ENCODE peak calls at places on chromosomes 16 and 17, in four cellular contexts. W is mesendoderm, J is IMR-90, U is fibroblast of lung. G is an unnamed sample. For H3K36me3, the result is how much of the 10 kb centered on the place peaks cover.

GRCh38 chr17:76219670-76220383 is 20.5 kb downstream of the RNF157 start:
- DNase-seq in U (no peak), J (no peak), W (no peak), G (no peak)

GRCh38 chr16:56102159-56102798 is 89.0 kb upstream of the GNAO1 start:
- DNase-seq in J (no peak), W (peak), U (no peak), G (peak)

GRCh38 chr17:44934745-44935105 is 12.8 kb downstream of the KIF18B start:
- DNase-seq in U (no peak), J (no peak), W (no peak), G (no peak)

GRCh38 chr16:64866026-64866425 is 255.8 kb downstream of the CDH11 start:
- DNase-seq in U (peak), J (peak), W (no peak), G (no peak)

GRCh38 chr16:61987474-61988012 is 48.7 kb downstream of the CDH8 start:
- DNase-seq in W (no peak), J (no peak), U (no peak), G (no peak)

GRCh38 chr17:35284955-35285354 is 42.1 kb downstream of the SLFN5 start:
- DNase-seq in J (no peak), W (no peak), U (no peak), G (no peak)

GRCh38 chr16:17177242-17177967 is 293.4 kb downstream of the XYLT1 start:
- DNase-seq in W (no peak), U (peak), J (peak), G (no peak)

GRCh38 chr16:59210955-59211541 is 476.9 kb upstream of the GOT2 start:
- DNase-seq in U (peak), W (peak), J (peak), G (peak)

GRCh38 chr17:80995131-80995530 is 3.5 kb downstream of the CHMP6 start:
- DNase-seq in J (no peak), U (no peak), W (no peak), G (no peak)

GRCh38 chr16:11047057-11047456 is 102.7 kb downstream of the CLEC16A start:
- DNase-seq in J (peak), W (no peak), U (peak), G (no peak)

DNA sequence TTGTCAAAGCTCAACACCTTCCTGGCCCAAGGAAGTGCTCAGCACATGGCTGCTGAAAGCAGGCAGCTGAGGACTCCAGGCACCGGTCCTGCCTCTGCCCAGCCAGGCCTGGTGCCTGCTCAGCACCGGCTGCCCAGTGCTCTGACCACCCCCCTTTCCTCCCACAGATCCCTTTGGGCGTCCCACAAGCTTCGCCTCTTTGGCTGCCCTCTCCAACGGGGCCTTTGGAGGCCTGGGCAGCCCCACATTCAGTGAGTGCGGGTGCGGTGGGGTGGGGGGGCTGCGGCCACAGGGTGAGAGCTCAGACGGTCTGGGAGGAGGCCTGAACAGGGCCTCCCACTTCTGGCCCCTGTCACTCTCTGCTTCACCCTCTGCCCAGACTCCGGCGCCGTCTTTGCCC is 10.2 kb downstream of the FBRS start:
- DNase-seq in J (no peak), U (no peak), W (no peak), G (no peak)
- H3K36me3 ChIP-seq in J (half or more), U (under half), W (under half), G (half or more)

GRCh38 chr17:5097101-5097834 is 14.4 kb downstream of the ZNF232 start:
- DNase-seq in U (no peak), J (no peak), W (peak), G (no peak)
- H3K4me3 ChIP-seq in U (no peak), J (peak), W (peak), G (no peak)

GRCh38 chr16:15598648-15599190 is 44.2 kb downstream of the MARF1 start:
- DNase-seq in J (no peak), W (no peak), U (no peak), G (no peak)
- H3K36me3 ChIP-seq in J (half or more), W (under half), U (under half), G (half or more)

DNA sequence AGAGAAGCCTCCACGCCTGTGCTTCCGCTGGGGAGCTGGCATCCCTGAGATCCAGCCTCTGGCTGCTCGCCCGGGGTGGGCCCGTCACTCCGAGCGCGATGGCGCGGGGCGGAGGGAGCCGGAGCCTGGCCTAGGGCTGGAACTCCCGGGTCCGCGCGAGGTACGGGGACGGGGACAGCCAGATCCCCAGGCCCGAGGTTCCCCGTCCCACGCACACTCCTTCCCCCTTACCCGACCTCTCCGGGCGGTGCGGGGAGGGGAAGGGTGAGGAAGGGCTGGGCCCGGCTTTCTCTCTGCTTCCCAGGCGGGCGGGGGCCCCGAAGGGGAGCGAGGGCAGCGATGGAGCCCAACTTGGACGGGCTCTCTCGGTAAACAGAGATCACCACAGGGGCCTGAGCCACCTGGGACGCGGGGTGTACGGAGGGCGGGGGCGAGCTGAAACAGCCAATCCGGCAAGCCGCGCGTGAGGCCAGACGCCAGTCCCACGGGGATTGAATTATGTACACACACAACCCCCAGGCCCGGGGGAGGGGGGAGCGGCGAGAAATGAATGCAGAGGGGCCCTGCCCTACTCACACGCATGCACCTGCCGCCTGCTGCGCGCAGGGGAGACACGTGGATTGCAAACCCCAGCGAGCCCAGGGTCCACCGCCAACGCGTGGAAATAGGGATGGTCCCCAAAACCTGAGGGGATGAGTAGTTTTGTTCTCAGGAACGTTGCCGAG is at the start of gene SLC16A11:
- DNase-seq in W (no peak), J (peak), U (no peak), G (no peak)
- H3K4me3 ChIP-seq in W (no peak), J (peak), U (peak), G (no peak)

G was measured in MG63.